ENCODE peak calls at places on chromosomes 7 and 10, in six cellular contexts. Q, P, Y, N, F and D are unnamed samples.

GRCh38 chr7:155387066-155387620 is 70.8 kb upstream of the EN2 start:
- DNase-seq in Q (no peak), P (no peak), Y (no peak), N (peak; percentile 57), F (no peak), D (no peak)

GRCh38 chr7:136058561-136058960 is 81.4 kb upstream of the MTPN start:
- DNase-seq in Q (no peak), P (no peak), Y (no peak), N (no peak), F (no peak), D (no peak)

GRCh38 chr7:145850636-145851035 is 266.0 kb upstream of the CNTNAP2 start:
- DNase-seq in Q (no peak), P (no peak), Y (no peak), N (no peak), F (no peak), D (no peak)

GRCh38 chr7:119037941-119038340 is 813.4 kb downstream of the ANKRD7 start:
- DNase-seq in Q (no peak), P (no peak), Y (no peak), N (no peak), F (no peak), D (no peak)

GRCh38 chr10:59991661-59992060 is 85.3 kb upstream of the CCDC6 start:
- DNase-seq in Q (peak; percentile 71), P (no peak), Y (peak; percentile 41), N (no peak), F (peak; percentile 55), D (peak; percentile 58)

GRCh38 chr7:6258440-6259182 is 13.8 kb downstream of the CYTH3 start:
- DNase-seq in Q (no peak), P (no peak), Y (no peak), N (no peak), F (no peak), D (no peak)

GRCh38 chr7:21276471-21277035 is 151.3 kb upstream of the SP4 start:
- DNase-seq in Q (no peak), P (no peak), Y (no peak), N (no peak), F (no peak), D (no peak)

GRCh38 chr7:40700653-40701475 is 566.1 kb downstream of the SUGCT start:
- DNase-seq in Q (no peak), P (no peak), Y (no peak), N (no peak), F (no peak), D (no peak)

GRCh38 chr10:106360870-106361269 is 803.6 kb downstream of the SORCS1 start:
- DNase-seq in Q (no peak), P (no peak), Y (no peak), N (no peak), F (no peak), D (no peak)

GRCh38 chr7:72035275-72035674 is 376.9 kb downstream of the CALN1 start:
- DNase-seq in Q (no peak), P (no peak), Y (no peak), N (no peak), F (no peak), D (no peak)

GRCh38 chr7:156823441-156823840 is 69.5 kb downstream of the LMBR1 start:
- DNase-seq in Q (no peak), P (no peak), Y (no peak), N (no peak), F (no peak), D (no peak)

GRCh38 chr10:117007080-117007479 is 2.1 kb upstream of the SHTN1 start:
- DNase-seq in Q (no peak), P (no peak), Y (no peak), N (no peak), F (no peak), D (no peak)

GRCh38 chr10:105540381-105540780 is 899.3 kb downstream of the SORCS3 start:
- DNase-seq in Q (no peak), P (no peak), Y (no peak), N (no peak), F (no peak), D (no peak)

GRCh38 chr10:61937631-61938284 is 36.3 kb downstream of the ARID5B start:
- DNase-seq in Q (no peak), P (no peak), Y (no peak), N (no peak), F (no peak), D (no peak)

GRCh38 chr7:3510101-3511020 is 209.3 kb downstream of the SDK1 start:
- DNase-seq in Q (no peak), P (no peak), Y (no peak), N (no peak), F (no peak), D (no peak)

GRCh38 chr7:76037310-76037709 is 10.5 kb downstream of the STYXL1 start:
- DNase-seq in Q (peak; percentile 85), P (no peak), Y (no peak), N (no peak), F (no peak), D (no peak)

GRCh38 chr7:82729172-82730030 is 285.8 kb upstream of the CACNA2D1 start:
- DNase-seq in Q (no peak), P (no peak), Y (no peak), N (no peak), F (no peak), D (no peak)

GRCh38 chr10:21727452-21728168 is 193.6 kb downstream of the MLLT10 start:
- DNase-seq in Q (no peak), P (no peak), Y (peak; percentile 41), N (no peak), F (peak; percentile 49), D (no peak)
- H3K4me1 ChIP-seq in Q (peaks cover 13% of the 10 kb centered on the region), P (peaks cover 4% of the 10 kb centered on the region), Y (peaks cover 20% of the 10 kb centered on the region), N (peaks cover 14% of the 10 kb centered on the region), F (peaks cover 35% of the 10 kb centered on the region), D (no peaks in the 10 kb centered on the region)

GRCh38 chr10:97334370-97335175 is at the start of gene FRAT2:
- DNase-seq in Q (peak; percentile 96), P (peak; percentile 93), Y (peak; percentile 93), N (peak; percentile 97), F (peak; percentile 94), D (peak; percentile 89)
- TF ChIP-seq POLR2A in Q (peak; percentile 72), P (peak; percentile 83), Y (no peak), N (peak; percentile 32), F (peak; percentile 96), D (peak; percentile 76)

GRCh38 chr7:132518102-132518838 is 58.0 kb downstream of the PLXNA4 start:
- DNase-seq in Q (no peak), P (no peak), Y (no peak), N (no peak), F (no peak), D (no peak)

GRCh38 chr7:132518839-132519173 is 57.5 kb downstream of the PLXNA4 start:
- DNase-seq in Q (no peak), P (no peak), Y (no peak), N (no peak), F (no peak), D (no peak)

GRCh38 chr7:132519936-132520335 is 56.3 kb downstream of the PLXNA4 start:
- DNase-seq in Q (no peak), P (no peak), Y (no peak), N (no peak), F (no peak), D (no peak)

GRCh38 chr7:132521423-132521822 is 54.8 kb downstream of the PLXNA4 start:
- DNase-seq in Q (no peak), P (no peak), Y (no peak), N (no peak), F (no peak), D (no peak)

GRCh38 chr7:132520591-132520990 is 55.7 kb downstream of the PLXNA4 start:
- DNase-seq in Q (no peak), P (no peak), Y (no peak), N (no peak), F (no peak), D (no peak)
- H3K27ac ChIP-seq in Q (peak overlapping the region; percentile 15), P (no peak overlapping the region), Y (no peak overlapping the region), N (no peak overlapping the region), F (no peak overlapping the region), D (no peak overlapping the region)

GRCh38 chr10:30818010-30818660 is 188.6 kb upstream of the LYZL2 start:
- DNase-seq in Q (peak; percentile 78), P (peak; percentile 67), Y (peak; percentile 39), N (peak; percentile 85), F (no peak), D (no peak)
- H3K4me1 ChIP-seq in Q (peaks cover 70% of the 10 kb centered on the region), P (no peaks in the 10 kb centered on the region), Y (peaks cover 23% of the 10 kb centered on the region), N (peaks cover 17% of the 10 kb centered on the region), F (peaks cover 55% of the 10 kb centered on the region), D (peaks cover 5% of the 10 kb centered on the region)

DNA sequence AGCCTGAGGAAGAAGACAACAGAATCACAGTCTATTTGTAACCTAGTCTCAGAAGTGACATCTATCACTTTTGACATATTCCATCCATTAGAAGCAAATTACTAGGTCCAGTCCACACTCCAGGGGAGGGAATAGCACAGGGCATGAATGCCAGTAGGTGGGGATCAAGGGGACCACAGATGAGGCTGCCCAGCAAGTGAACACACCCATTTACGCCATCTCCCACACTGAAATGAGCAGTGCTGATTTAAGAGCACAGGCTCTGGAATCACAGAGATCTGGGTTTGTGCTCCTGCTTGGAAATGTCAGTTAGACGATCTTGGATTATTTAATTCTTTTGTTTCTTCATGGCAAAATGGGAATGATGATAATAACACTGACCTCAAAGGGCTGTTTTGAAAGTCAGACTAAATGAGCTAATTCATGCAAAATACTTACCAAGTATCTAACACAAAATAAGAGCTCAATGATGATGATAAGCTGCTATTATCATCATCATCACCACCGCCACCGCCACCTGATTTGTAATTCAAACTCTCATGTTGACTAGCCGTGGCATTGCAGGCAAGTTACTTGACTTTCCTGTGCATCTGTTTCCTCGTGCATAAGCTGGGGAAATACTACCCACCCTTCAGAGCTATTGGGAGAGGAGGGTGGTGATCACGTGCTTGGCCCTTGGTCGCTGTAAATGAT is 138.9 kb upstream of the KLF14 start:
- DNase-seq in Q (no peak), P (no peak), Y (no peak), N (no peak), F (no peak), D (no peak)
- TF ChIP-seq POLR2A in Q (no peak), P (no peak), Y (no peak), N (no peak), F (no peak), D (no peak)

GRCh38 chr10:78432582-78432981 is 398.9 kb downstream of the RPS24 start:
- DNase-seq in Q (peak; percentile 61), P (no peak), Y (no peak), N (no peak), F (no peak), D (no peak)
- H3K27ac ChIP-seq in Q (peak overlapping the region; percentile 48), P (peak overlapping the region; percentile 25), Y (peak overlapping the region; percentile 22), N (no peak overlapping the region), F (peak overlapping the region; percentile 4), D (no peak overlapping the region)